ENCODE peak calls at places on chromosomes 3 and 15, in four cellular contexts. One of them, this sample, is unnamed.

GRCh38 chr3:58604031-58604430 is 26.8 kb upstream of the FAM107A start:
- DNase-seq in K562: no peak
- DNase-seq in HepG2: no peak
- DNase-seq in H1: no peak
- DNase-seq in this sample: no peak

GRCh38 chr3:56133423-56133822 is 334.8 kb downstream of the ERC2 start:
- DNase-seq in H1: no peak
- DNase-seq in K562: no peak
- DNase-seq in HepG2: no peak
- DNase-seq in this sample: no peak

GRCh38 chr3:169104972-169105371 is 558.5 kb downstream of the MECOM start:
- DNase-seq in H1: no peak
- DNase-seq in K562: no peak
- DNase-seq in HepG2: peak
- DNase-seq in this sample: peak

GRCh38 chr3:50165388-50166308 is 10.5 kb downstream of the SEMA3F start:
- DNase-seq in K562: no peak
- DNase-seq in H1: no peak
- DNase-seq in HepG2: no peak
- DNase-seq in this sample: no peak

GRCh38 chr3:129445472-129445871 is 5.4 kb downstream of the IFT122 start:
- DNase-seq in HepG2: no peak
- DNase-seq in H1: no peak
- DNase-seq in K562: no peak
- DNase-seq in this sample: no peak

GRCh38 chr15:69129026-69129385 is 31.4 kb upstream of the GLCE start:
- DNase-seq in H1: no peak
- DNase-seq in HepG2: no peak
- DNase-seq in K562: no peak
- DNase-seq in this sample: no peak

GRCh38 chr3:159674583-159674982 is 314.1 kb upstream of the IL12A start:
- DNase-seq in H1: no peak
- DNase-seq in HepG2: no peak
- DNase-seq in K562: no peak
- DNase-seq in this sample: no peak

GRCh38 chr3:87350367-87351199 is 74.2 kb upstream of the POU1F1 start:
- DNase-seq in H1: no peak
- DNase-seq in HepG2: peak
- DNase-seq in K562: peak
- DNase-seq in this sample: peak

GRCh38 chr3:195185574-195185973 is 85.4 kb downstream of the XXYLT1 start:
- DNase-seq in K562: no peak
- DNase-seq in HepG2: no peak
- DNase-seq in H1: no peak
- DNase-seq in this sample: no peak

GRCh38 chr3:66021731-66022131 is 17.0 kb downstream of the MAGI1 start:
- DNase-seq in H1: no peak
- DNase-seq in HepG2: no peak
- DNase-seq in K562: no peak
- DNase-seq in this sample: peak

GRCh38 chr3:64730651-64731050 is 42.9 kb upstream of the ADAMTS9 start:
- DNase-seq in H1: no peak
- DNase-seq in HepG2: no peak
- DNase-seq in K562: no peak
- DNase-seq in this sample: no peak

GRCh38 chr3:73883497-73883896 is 258.8 kb upstream of the PDZRN3 start:
- DNase-seq in K562: no peak
- DNase-seq in H1: no peak
- DNase-seq in HepG2: no peak
- DNase-seq in this sample: no peak

GRCh38 chr3:197082871-197083270 is 53.3 kb upstream of the MELTF start:
- DNase-seq in K562: no peak
- DNase-seq in HepG2: no peak
- DNase-seq in H1: no peak
- DNase-seq in this sample: no peak

GRCh38 chr3:11671648-11672100 is 28.0 kb upstream of the VGLL4 start:
- DNase-seq in HepG2: no peak
- DNase-seq in K562: no peak
- DNase-seq in H1: peak
- DNase-seq in this sample: peak

GRCh38 chr15:96326551-96327154 is 3.8 kb upstream of the NR2F2 start:
- DNase-seq in HepG2: no peak
- DNase-seq in H1: no peak
- DNase-seq in K562: peak
- DNase-seq in this sample: no peak

GRCh38 chr15:54820811-54821210 is 375.9 kb downstream of the RSL24D1 start:
- DNase-seq in H1: no peak
- DNase-seq in K562: no peak
- DNase-seq in HepG2: no peak
- DNase-seq in this sample: no peak

GRCh38 chr3:187101184-187102072 is 37.9 kb downstream of the RPL39L start:
- DNase-seq in HepG2: peak
- DNase-seq in H1: no peak
- DNase-seq in K562: peak
- DNase-seq in this sample: no peak

GRCh38 chr3:127720161-127720823 is 47.5 kb downstream of the ABTB1 start:
- DNase-seq in HepG2: no peak
- DNase-seq in H1: no peak
- DNase-seq in K562: no peak
- DNase-seq in this sample: no peak

GRCh38 chr15:28123408-28124023 is 24.4 kb upstream of the OCA2 start:
- DNase-seq in H1: peak
- DNase-seq in HepG2: peak
- DNase-seq in K562: peak
- DNase-seq in this sample: peak

GRCh38 chr15:32936283-32936918 is 218.6 kb downstream of the GREM1 start:
- DNase-seq in H1: no peak
- DNase-seq in HepG2: peak
- DNase-seq in K562: peak
- DNase-seq in this sample: peak

GRCh38 chr3:15325228-15325627 is 7.2 kb downstream of the SH3BP5 start:
- DNase-seq in K562: no peak
- DNase-seq in HepG2: no peak
- DNase-seq in H1: no peak
- DNase-seq in this sample: no peak

GRCh38 chr15:40008061-40008460 is 30.9 kb downstream of the SRP14 start:
- DNase-seq in HepG2: no peak
- DNase-seq in K562: no peak
- DNase-seq in H1: no peak
- DNase-seq in this sample: no peak

GRCh38 chr3:139427283-139428060 is 38.0 kb upstream of the COPB2 start:
- DNase-seq in K562: peak
- DNase-seq in HepG2: peak
- DNase-seq in H1: no peak
- DNase-seq in this sample: peak

GRCh38 chr3:100411091-100411982 is 10.0 kb downstream of the LNP1 start:
- DNase-seq in K562: no peak
- DNase-seq in HepG2: peak
- DNase-seq in H1: no peak
- DNase-seq in this sample: no peak

GRCh38 chr3:69541823-69542264 is 156.0 kb upstream of the FRMD4B start:
- DNase-seq in H1: peak
- DNase-seq in HepG2: no peak
- DNase-seq in K562: no peak
- DNase-seq in this sample: no peak

GRCh38 chr3:42772670-42773408 is at the start of gene CCDC13:
- DNase-seq in H1: peak
- DNase-seq in K562: peak
- DNase-seq in HepG2: no peak
- DNase-seq in this sample: no peak

GRCh38 chr3:106811376-106811775 is 565.9 kb upstream of the CCDC54 start:
- DNase-seq in HepG2: no peak
- DNase-seq in H1: no peak
- DNase-seq in K562: no peak
- DNase-seq in this sample: no peak

GRCh38 chr3:160374472-160374871 is 24.6 kb downstream of the IFT80 start:
- DNase-seq in HepG2: no peak
- DNase-seq in H1: no peak
- DNase-seq in K562: no peak
- DNase-seq in this sample: no peak

GRCh38 chr3:195182470-195182795 is 88.5 kb downstream of the XXYLT1 start:
- DNase-seq in K562: no peak
- DNase-seq in HepG2: no peak
- DNase-seq in H1: no peak
- DNase-seq in this sample: no peak

GRCh38 chr3:180433172-180433571 is 168.8 kb upstream of the TTC14 start:
- DNase-seq in H1: no peak
- DNase-seq in HepG2: no peak
- DNase-seq in K562: no peak
- DNase-seq in this sample: no peak

GRCh38 chr3:23993556-23994246 is 48.6 kb downstream of the NR1D2 start:
- DNase-seq in HepG2: no peak
- DNase-seq in K562: no peak
- DNase-seq in H1: no peak
- DNase-seq in this sample: no peak

DNA sequence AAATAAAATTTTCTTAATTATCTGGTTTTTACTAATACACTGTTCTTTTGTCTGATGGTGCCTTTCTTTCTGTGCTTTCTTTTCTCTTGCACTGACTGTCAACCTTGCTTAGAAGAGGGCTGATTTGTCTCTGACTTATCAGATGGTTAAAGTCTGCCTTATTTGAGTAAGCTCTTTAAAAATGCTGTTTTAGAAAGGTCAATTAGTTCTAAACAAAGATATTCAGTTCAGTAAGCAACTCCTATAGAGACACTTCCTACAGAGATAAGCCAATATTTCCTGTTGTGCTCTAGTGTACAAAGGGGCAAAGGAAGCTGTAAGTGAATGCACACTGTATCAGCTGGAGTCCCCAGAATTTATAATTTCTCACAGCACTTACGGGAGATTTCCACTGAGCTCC is 153.4 kb upstream of the TSPAN3 start:
- DNase-seq in K562: no peak
- DNase-seq in H1: no peak
- DNase-seq in HepG2: peak
- DNase-seq in this sample: no peak
- TF ChIP-seq FOSL1 in K562: no peak
- TF ChIP-seq FOSL1 in H1: no peak
- TF ChIP-seq FOSL1 in HepG2: no peak
- TF ChIP-seq FOSL1 in this sample: no peak

GRCh38 chr3:18236726-18237125 is 188.4 kb downstream of the SATB1 start:
- DNase-seq in K562: no peak
- DNase-seq in HepG2: no peak
- DNase-seq in H1: no peak
- DNase-seq in this sample: no peak

GRCh38 chr3:18228060-18228459 is 197.1 kb downstream of the SATB1 start:
- DNase-seq in HepG2: no peak
- DNase-seq in H1: no peak
- DNase-seq in K562: no peak
- DNase-seq in this sample: no peak

GRCh38 chr3:18234717-18235335 is 190.3 kb downstream of the SATB1 start:
- DNase-seq in H1: no peak
- DNase-seq in K562: no peak
- DNase-seq in HepG2: no peak
- DNase-seq in this sample: no peak

GRCh38 chr3:18233987-18234716 is 191.0 kb downstream of the SATB1 start:
- DNase-seq in K562: no peak
- DNase-seq in H1: no peak
- DNase-seq in HepG2: no peak
- DNase-seq in this sample: no peak

GRCh38 chr3:18232317-18232716 is 192.8 kb downstream of the SATB1 start:
- DNase-seq in K562: no peak
- DNase-seq in H1: no peak
- DNase-seq in HepG2: no peak
- DNase-seq in this sample: no peak
- TF ChIP-seq FOSL1 in K562: no peak
- TF ChIP-seq FOSL1 in H1: no peak
- TF ChIP-seq FOSL1 in HepG2: no peak
- TF ChIP-seq FOSL1 in this sample: no peak

DNA sequence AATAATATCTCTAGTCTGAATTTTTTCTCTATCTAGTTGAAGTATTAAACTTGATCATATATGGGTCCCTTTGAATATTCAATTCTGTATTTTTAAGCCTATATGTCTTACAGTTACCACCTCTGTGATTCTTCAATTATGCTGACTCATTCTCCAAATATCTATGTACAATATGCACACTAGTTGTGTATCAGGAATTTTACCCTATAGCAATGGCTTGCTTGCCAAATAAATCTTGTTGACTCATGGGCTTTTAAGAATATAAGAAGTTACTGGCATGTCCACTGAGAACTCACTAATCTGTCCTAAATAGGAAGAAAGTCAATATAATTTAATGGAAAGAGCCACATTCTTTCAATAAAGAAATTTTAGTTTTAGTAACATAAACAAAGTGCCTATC is 656.3 kb downstream of the RBMS3 start:
- DNase-seq in K562: no peak
- DNase-seq in HepG2: no peak
- DNase-seq in H1: no peak
- DNase-seq in this sample: no peak
- TF ChIP-seq FOSL1 in K562: no peak
- TF ChIP-seq FOSL1 in HepG2: no peak
- TF ChIP-seq FOSL1 in H1: no peak
- TF ChIP-seq FOSL1 in this sample: no peak

DNA sequence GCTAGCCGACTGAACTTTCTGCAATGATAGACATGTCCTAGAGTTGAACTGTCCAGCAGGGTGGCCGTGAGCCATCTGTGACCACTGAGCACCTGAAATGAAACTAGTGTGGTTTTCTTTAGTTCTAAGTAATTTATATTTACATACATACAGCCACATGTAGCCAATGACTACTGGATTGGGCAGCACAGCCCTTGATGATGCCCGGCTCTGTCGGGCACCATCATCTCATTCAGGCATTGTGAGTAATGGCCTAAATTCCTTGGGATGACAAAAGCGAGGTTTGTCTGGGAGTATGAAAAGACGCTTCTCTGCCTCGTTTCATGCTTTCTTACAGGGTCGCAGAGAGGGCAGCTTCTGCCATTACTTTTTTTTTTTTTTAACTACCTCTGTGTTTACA is 251.9 kb upstream of the HES1 start:
- DNase-seq in HepG2: no peak
- DNase-seq in K562: no peak
- DNase-seq in H1: no peak
- DNase-seq in this sample: no peak
- TF ChIP-seq FOSL1 in HepG2: no peak
- TF ChIP-seq FOSL1 in K562: no peak
- TF ChIP-seq FOSL1 in H1: no peak
- TF ChIP-seq FOSL1 in this sample: peak